ENCODE peak calls at places on chromosome 11, in ten cellular contexts. R, C, Y, F, S, B, I, O, X and W are unnamed samples.

GRCh38 chr11:108117746-108118371 is 3.5 kb upstream of the ACAT1 start:
- DNase-seq in X (peak; percentile 52), F (peak; percentile 44), S (peak; percentile 47), B (peak; percentile 44), R (no peak), O (peak; percentile 82), I (peak; percentile 71), C (no peak), Y (peak; percentile 76), W (peak; percentile 38)

GRCh38 chr11:102120437-102120935 is 10.2 kb downstream of the YAP1 start:
- DNase-seq in I (peak; percentile 39), Y (peak; percentile 39), F (peak; percentile 64), S (no peak), R (no peak), B (no peak), O (no peak), C (no peak), X (no peak), W (no peak)

GRCh38 chr11:62446091-62446490 is 27.3 kb downstream of the SCGB1A1 start:
- DNase-seq in Y (no peak), O (no peak), X (no peak), B (no peak), R (no peak), C (no peak), F (no peak), I (no peak), S (no peak), W (no peak)

GRCh38 chr11:57502870-57503269 is 12.6 kb downstream of the SLC43A1 start:
- DNase-seq in O (no peak), R (no peak), C (no peak), Y (no peak), I (no peak), B (no peak), F (no peak), S (no peak), X (no peak), W (no peak)

GRCh38 chr11:116500002-116500832 is 272.6 kb downstream of the BUD13 start:
- DNase-seq in B (peak; percentile 84), Y (no peak), C (no peak), X (no peak), S (no peak), R (no peak), I (no peak), O (no peak), F (no peak), W (no peak)

GRCh38 chr11:34332524-34332923 is 25.3 kb downstream of the ABTB2 start:
- DNase-seq in R (peak; percentile 51), S (no peak), F (no peak), I (no peak), Y (no peak), X (no peak), B (no peak), O (no peak), C (no peak), W (no peak)

GRCh38 chr11:69485337-69486041 is 4.0 kb downstream of the LINC01488 start:
- DNase-seq in I (no peak), C (no peak), X (no peak), R (no peak), B (no peak), Y (no peak), F (no peak), O (no peak), S (no peak), W (peak; percentile 51)

GRCh38 chr11:94557391-94557790 is 9.8 kb upstream of the PIWIL4 start:
- DNase-seq in O (no peak), I (peak; percentile 76), S (no peak), C (no peak), Y (peak; percentile 58), F (no peak), X (no peak), R (no peak), B (no peak), W (no peak)

GRCh38 chr11:57641426-57641825 is 8.3 kb downstream of the YPEL4 start:
- DNase-seq in B (peak; percentile 54), S (peak; percentile 73), Y (peak; percentile 69), I (peak; percentile 81), X (no peak), F (peak; percentile 79), C (no peak), O (peak; percentile 78), R (no peak), W (peak; percentile 60)

GRCh38 chr11:8871283-8871775 is 39.7 kb upstream of the AKIP1 start:
- DNase-seq in B (peak; percentile 85), X (peak; percentile 16), C (no peak), Y (peak; percentile 94), S (peak; percentile 90), F (peak; percentile 90), R (peak; percentile 20), O (peak; percentile 96), I (peak; percentile 95), W (peak; percentile 87)
- H3K4me2 ChIP-seq in B (peak overlapping the region; percentile 75), X (peak overlapping the region; percentile 66), C (peak overlapping the region; percentile 67), Y (peak overlapping the region; percentile 84), S (peak overlapping the region; percentile 82), F (peak overlapping the region; percentile 47), R (peak overlapping the region; percentile 91), O (peak overlapping the region; percentile 92), I (peak overlapping the region; percentile 96), W (peak overlapping the region; percentile 83)

DNA sequence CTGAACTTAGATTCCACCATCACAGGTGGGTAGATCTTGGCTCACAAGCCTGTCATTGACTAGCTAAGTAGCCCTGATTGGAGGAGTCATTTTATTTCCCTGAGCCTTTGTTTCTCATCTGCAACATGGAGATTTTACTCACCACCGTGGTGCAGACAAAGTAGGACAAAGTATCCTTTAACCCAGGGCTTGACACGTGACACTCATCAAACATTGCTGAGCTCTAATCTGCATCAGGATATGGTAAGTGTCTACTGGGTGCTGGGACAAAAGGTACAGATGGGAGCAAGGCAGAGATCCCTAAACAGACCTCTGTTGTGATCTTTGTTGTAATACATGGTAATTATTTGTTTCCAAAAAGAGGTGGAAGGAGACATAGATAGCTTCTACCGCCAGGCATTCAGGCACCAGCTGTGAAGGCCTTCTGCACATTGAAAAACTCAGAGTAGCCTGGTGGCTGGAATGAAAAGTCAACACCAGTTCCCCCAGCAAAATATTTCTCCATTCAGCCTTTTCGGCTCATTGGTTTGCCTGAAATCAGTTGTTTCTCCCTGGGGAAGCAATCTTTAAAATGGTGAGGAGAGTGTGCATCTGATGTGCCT is 18.3 kb upstream of the MICAL2 start:
- DNase-seq in I (no peak), R (no peak), X (no peak), S (peak; percentile 57), C (no peak), B (no peak), O (no peak), Y (no peak), F (peak; percentile 38), W (peak; percentile 30)
- H3K4me1 ChIP-seq in I (peaks cover 38% of the 10 kb centered on the region), R (peaks cover 57% of the 10 kb centered on the region), X (peaks cover 51% of the 10 kb centered on the region), S (peaks cover 38% of the 10 kb centered on the region), C (peaks cover 14% of the 10 kb centered on the region), B (peaks cover 39% of the 10 kb centered on the region), O (peaks cover 28% of the 10 kb centered on the region), Y (peaks cover 21% of the 10 kb centered on the region), F (no peaks in the 10 kb centered on the region), W (peaks cover 27% of the 10 kb centered on the region)

GRCh38 chr11:119616586-119617342 is 112.2 kb downstream of the NECTIN1 start:
- DNase-seq in S (no peak), R (no peak), Y (no peak), F (peak; percentile 70), I (no peak), B (no peak), O (no peak), C (no peak), X (no peak), W (no peak)
- H3K4me2 ChIP-seq in S (no peak overlapping the region), R (no peak overlapping the region), Y (no peak overlapping the region), F (no peak overlapping the region), I (no peak overlapping the region), B (peak overlapping the region; percentile 25), O (no peak overlapping the region), C (no peak overlapping the region), X (no peak overlapping the region), W (peak overlapping the region; percentile 12)

GRCh38 chr11:114172055-114172861 is 112.7 kb downstream of the ZBTB16 start:
- DNase-seq in I (no peak), Y (no peak), C (no peak), F (no peak), S (no peak), O (no peak), B (no peak), R (no peak), X (no peak), W (no peak)

GRCh38 chr11:114171257-114172054 is 111.9 kb downstream of the ZBTB16 start:
- DNase-seq in I (no peak), X (no peak), F (no peak), O (peak; percentile 87), Y (no peak), B (no peak), R (no peak), C (no peak), S (peak; percentile 69), W (no peak)

GRCh38 chr11:114174712-114175495 is 115.4 kb downstream of the ZBTB16 start:
- DNase-seq in O (no peak), X (no peak), Y (no peak), B (no peak), I (no peak), R (no peak), C (no peak), S (no peak), F (no peak), W (no peak)

GRCh38 chr11:114173836-114174235 is 114.3 kb downstream of the ZBTB16 start:
- DNase-seq in C (no peak), B (no peak), S (no peak), I (no peak), R (no peak), F (no peak), X (no peak), O (no peak), Y (no peak), W (no peak)

GRCh38 chr11:114172871-114173444 is 113.4 kb downstream of the ZBTB16 start:
- DNase-seq in F (no peak), O (no peak), S (no peak), R (no peak), Y (no peak), B (no peak), C (no peak), I (no peak), X (no peak), W (no peak)
- H3K4me1 ChIP-seq in F (no peaks in the 10 kb centered on the region), O (no peaks in the 10 kb centered on the region), S (peaks cover 98% of the 10 kb centered on the region), R (no peaks in the 10 kb centered on the region), Y (no peaks in the 10 kb centered on the region), B (no peaks in the 10 kb centered on the region), C (no peaks in the 10 kb centered on the region), I (peaks cover 11% of the 10 kb centered on the region), X (no peaks in the 10 kb centered on the region), W (peaks cover 57% of the 10 kb centered on the region)

GRCh38 chr11:31800398-31801265 is 10.5 kb downstream of the PAX6 start:
- DNase-seq in B (no peak), I (no peak), R (no peak), S (no peak), F (peak; percentile 23), C (no peak), X (no peak), O (no peak), Y (no peak), W (peak; percentile 24)

GRCh38 chr11:31799794-31800397 is 11.2 kb downstream of the PAX6 start:
- DNase-seq in Y (no peak), S (no peak), I (no peak), X (no peak), F (no peak), C (no peak), B (peak; percentile 48), R (no peak), O (no peak), W (peak; percentile 27)

GRCh38 chr11:31798057-31799035 is 12.8 kb downstream of the PAX6 start:
- DNase-seq in C (no peak), F (peak; percentile 89), S (no peak), O (no peak), X (no peak), I (peak; percentile 48), Y (no peak), R (no peak), B (peak; percentile 67), W (peak; percentile 94)

GRCh38 chr11:31797227-31798056 is 13.7 kb downstream of the PAX6 start:
- DNase-seq in S (no peak), C (no peak), Y (no peak), O (no peak), B (no peak), I (no peak), R (no peak), X (no peak), F (peak; percentile 46), W (peak; percentile 60)

GRCh38 chr11:31799036-31799793 is 11.9 kb downstream of the PAX6 start:
- DNase-seq in Y (no peak), C (no peak), S (no peak), X (no peak), R (no peak), F (peak; percentile 17), B (peak; percentile 41), O (no peak), I (no peak), W (peak; percentile 68)
- H3K4me2 ChIP-seq in Y (peak overlapping the region; percentile 22), C (peak overlapping the region; percentile 99), S (peak overlapping the region; percentile 68), X (no peak overlapping the region), R (no peak overlapping the region), F (peak overlapping the region; percentile 54), B (peak overlapping the region; percentile 63), O (peak overlapping the region; percentile 33), I (no peak overlapping the region), W (peak overlapping the region; percentile 68)